ENCODE peak calls at places on chromosomes 7 and 10, in seven cellular contexts. V, F, S, M, C, H and E are unnamed samples.

GRCh38 chr7:98930464-98930863 is 52.1 kb downstream of the TRRAP start:
- DNase-seq in M (no peak), C (no peak), F (no peak), S (peak), H (no peak), V (no peak), E (no peak)

GRCh38 chr7:158274404-158274811 is 313.2 kb downstream of the PTPRN2 start:
- DNase-seq in H (no peak), S (peak), C (no peak), V (no peak), F (no peak), M (no peak), E (no peak)

GRCh38 chr7:90222811-90223725 is 11.5 kb downstream of the STEAP2 start:
- DNase-seq in M (no peak), V (peak), C (peak), S (no peak), F (no peak), H (no peak), E (no peak)

GRCh38 chr7:111878788-111879187 is 316.5 kb upstream of the IMMP2L start:
- DNase-seq in M (no peak), F (no peak), S (no peak), V (no peak), C (no peak), H (no peak), E (no peak)

GRCh38 chr7:1087462-1087809 is 477 bp upstream of the GPER1 start:
- DNase-seq in S (no peak), C (no peak), H (no peak), M (no peak), V (no peak), F (no peak), E (no peak)

GRCh38 chr10:78634389-78634815 is 434.4 kb upstream of the ZMIZ1 start:
- DNase-seq in C (peak), F (no peak), H (peak), V (peak), M (no peak), S (no peak), E (no peak)

GRCh38 chr7:36348256-36348655 is 41.4 kb upstream of the ANLN start:
- DNase-seq in V (no peak), H (peak), F (no peak), S (no peak), C (peak), M (no peak), E (no peak)

GRCh38 chr10:48364659-48365405 is 58.4 kb downstream of the MAPK8 start:
- DNase-seq in C (peak), V (peak), H (no peak), S (no peak), M (no peak), F (no peak), E (no peak)

GRCh38 chr10:31759124-31759798 is 169.4 kb downstream of the ARHGAP12 start:
- DNase-seq in M (peak), V (no peak), C (peak), F (peak), H (no peak), S (peak), E (peak)

GRCh38 chr10:24008164-24009066 is 200.5 kb upstream of the KIAA1217 start:
- DNase-seq in S (no peak), C (peak), M (no peak), V (peak), F (no peak), H (no peak), E (no peak)

GRCh38 chr10:30581779-30582380 is 47.7 kb downstream of the LYZL2 start:
- DNase-seq in M (no peak), C (peak), V (peak), S (peak), H (peak), F (no peak), E (no peak)